ENCODE peak calls at places on chromosomes 12 and 14, in eight cellular contexts. W is H1; L is lower leg skin; D is pancreas; K is mammary epithelial cell; A is CD8-positive, alpha-beta T cell; M is AG09309; J is fibroblast of pulmonary artery. U is an unnamed sample.

GRCh38 chr12:93571854-93572711 is at the start of gene SOCS2:
- DNase-seq in W (no peak), A (no peak), M (no peak), L (no peak), D (peak; percentile 44), J (peak; percentile 19), K (peak; percentile 30), U (no peak)

GRCh38 chr14:95237121-95237876 is 80.0 kb upstream of the DICER1 start:
- DNase-seq in M (no peak), D (no peak), J (no peak), L (no peak), A (no peak), K (no peak), W (no peak), U (no peak)

GRCh38 chr12:39294712-39295111 is 148.2 kb downstream of the KIF21A start:
- DNase-seq in D (no peak), A (no peak), M (no peak), W (no peak), K (no peak), L (no peak), J (no peak), U (no peak)

GRCh38 chr14:86404425-86404824 is 874.5 kb downstream of the FLRT2 start:
- DNase-seq in L (no peak), A (no peak), W (no peak), D (no peak), K (no peak), M (no peak), J (peak; percentile 38), U (no peak)

GRCh38 chr12:10661338-10661737 is 12.5 kb downstream of the STYK1 start:
- DNase-seq in L (no peak), W (no peak), M (peak; percentile 25), K (peak; percentile 22), D (no peak), J (peak; percentile 12), A (no peak), U (no peak)

GRCh38 chr14:24941719-24942118 is 108.2 kb downstream of the STXBP6 start:
- DNase-seq in W (no peak), J (no peak), K (no peak), A (no peak), L (no peak), M (no peak), D (peak; percentile 74), U (no peak)

GRCh38 chr14:90060965-90061848 is 587 bp upstream of the KCNK13 start:
- DNase-seq in J (no peak), K (no peak), D (no peak), L (peak; percentile 70), M (no peak), A (no peak), W (no peak), U (no peak)

GRCh38 chr12:109445224-109445623 is 31.9 kb downstream of the KCTD10 start:
- DNase-seq in K (no peak), D (no peak), M (peak; percentile 94), A (no peak), J (peak; percentile 39), L (no peak), W (no peak), U (no peak)

GRCh38 chr14:40336846-40337245 is 904.6 kb upstream of the FBXO33 start:
- DNase-seq in W (no peak), L (no peak), K (no peak), A (no peak), M (no peak), D (no peak), J (no peak), U (no peak)

GRCh38 chr12:110508071-110508586 is 6.0 kb downstream of the RAD9B start:
- DNase-seq in L (no peak), M (no peak), K (no peak), A (no peak), J (no peak), W (no peak), D (no peak), U (no peak)

GRCh38 chr14:99619873-99620834 is 16.1 kb upstream of the CCDC85C start:
- DNase-seq in L (no peak), D (no peak), W (no peak), A (no peak), J (peak; percentile 66), M (no peak), K (no peak), U (no peak)

GRCh38 chr14:75306917-75307699 is 28.5 kb downstream of the FOS start:
- DNase-seq in D (no peak), K (peak; percentile 30), L (no peak), W (no peak), M (no peak), A (no peak), J (no peak), U (no peak)

GRCh38 chr12:96211989-96212388 is 17.8 kb downstream of the ELK3 start:
- DNase-seq in A (no peak), W (no peak), K (no peak), M (no peak), L (no peak), D (no peak), J (no peak), U (no peak)

GRCh38 chr14:61841145-61841544 is 78.9 kb downstream of the SNAPC1 start:
- DNase-seq in M (no peak), A (no peak), D (no peak), W (no peak), L (no peak), J (peak; percentile 55), K (no peak), U (no peak)

GRCh38 chr14:72975776-72976175 is 49.5 kb downstream of the DCAF4 start:
- DNase-seq in K (no peak), L (no peak), D (no peak), M (no peak), J (no peak), A (no peak), W (no peak), U (no peak)

GRCh38 chr12:95674088-95674595 is 116.4 kb downstream of the NTN4 start:
- DNase-seq in D (no peak), W (no peak), J (no peak), K (no peak), A (no peak), M (no peak), L (no peak), U (no peak)

GRCh38 chr12:110367209-110367864 is 36.2 kb downstream of the ANAPC7 start:
- DNase-seq in A (no peak), W (no peak), K (no peak), L (peak; percentile 75), M (no peak), D (no peak), J (peak; percentile 18), U (no peak)

GRCh38 chr12:132806857-132807256 is 21.8 kb downstream of the GOLGA3 start:
- DNase-seq in K (no peak), A (no peak), D (no peak), M (no peak), W (no peak), L (no peak), J (no peak), U (no peak)

GRCh38 chr12:103504606-103505005 is 8.8 kb upstream of the C12orf42 start:
- DNase-seq in M (no peak), L (no peak), A (no peak), D (no peak), W (no peak), J (no peak), K (no peak), U (no peak)

GRCh38 chr12:103503546-103504480 is 8.0 kb upstream of the C12orf42 start:
- DNase-seq in M (no peak), W (no peak), A (peak; percentile 39), K (peak; percentile 76), L (no peak), D (no peak), J (no peak), U (no peak)

GRCh38 chr12:103501447-103501846 is 5.7 kb upstream of the C12orf42 start:
- DNase-seq in A (no peak), J (no peak), L (no peak), K (no peak), W (no peak), M (no peak), D (no peak), U (no peak)

GRCh38 chr12:103505371-103506236 is 9.8 kb upstream of the C12orf42 start:
- DNase-seq in L (no peak), M (no peak), D (no peak), K (peak; percentile 100), W (no peak), A (no peak), J (no peak), U (no peak)
- TF ChIP-seq CTCF in L (no peak), M (no peak), D (no peak), K (peak; percentile 2), W (no peak), A (no peak), J (no peak), U (no peak)

DNA sequence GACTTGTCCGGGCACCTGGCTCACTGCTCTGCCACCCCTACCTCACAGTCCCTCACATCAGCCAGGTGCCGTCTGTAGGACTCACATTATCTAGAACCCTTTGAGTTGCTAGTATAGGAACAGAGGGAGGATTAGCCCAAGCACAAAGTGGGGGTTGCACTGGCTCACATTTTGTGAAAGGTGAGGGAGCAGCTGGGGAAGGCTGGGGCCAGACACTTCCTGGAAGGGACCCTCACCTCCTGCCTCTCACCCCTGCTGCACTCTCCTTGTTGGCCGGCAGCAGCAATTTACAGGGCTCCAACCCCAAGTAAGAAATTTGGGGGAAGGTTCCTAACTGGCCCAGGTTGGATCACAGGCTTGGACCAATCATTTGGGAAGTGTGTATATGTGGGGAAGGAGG is 1031.6 kb downstream of the BCL11B start:
- DNase-seq in D (no peak), W (no peak), A (no peak), L (no peak), M (no peak), K (no peak), J (no peak), U (no peak)
- H3K4me3 ChIP-seq in D (no peak overlapping the region), W (no peak overlapping the region), A (no peak overlapping the region), L (no peak overlapping the region), M (no peak overlapping the region), K (no peak overlapping the region), J (no peak overlapping the region), U (no peak overlapping the region)

GRCh38 chr12:72264548-72265175 is 7.5 kb upstream of the TRHDE start:
- DNase-seq in W (no peak), J (peak; percentile 33), D (no peak), L (no peak), K (no peak), A (no peak), M (no peak), U (no peak)
- TF ChIP-seq CTCF in W (peak; percentile 17), J (peak; percentile 59), D (peak; percentile 19), L (no peak), K (peak; percentile 57), A (no peak), M (peak; percentile 36), U (peak; percentile 44)

DNA sequence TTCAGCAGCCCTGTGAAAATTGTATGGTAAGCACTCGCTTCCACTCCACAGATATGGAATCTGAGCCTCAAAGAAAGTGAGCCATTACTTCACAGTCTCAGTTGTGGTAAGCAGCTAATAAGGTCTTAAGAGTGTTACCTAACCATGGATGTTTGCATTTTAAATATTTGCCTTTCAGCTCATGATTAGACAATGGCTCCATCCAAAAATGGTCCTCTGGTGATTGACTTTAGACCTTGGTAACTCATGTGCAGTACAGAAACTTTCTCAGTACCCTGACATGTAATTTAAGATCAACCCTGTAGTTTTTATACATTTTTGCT is 1.8 kb downstream of the A2M start:
- DNase-seq in J (no peak), L (no peak), A (no peak), W (no peak), D (no peak), M (no peak), K (no peak), U (no peak)
- H3K4me3 ChIP-seq in J (no peak overlapping the region), L (no peak overlapping the region), A (no peak overlapping the region), W (no peak overlapping the region), D (no peak overlapping the region), M (no peak overlapping the region), K (no peak overlapping the region), U (no peak overlapping the region)